ENCODE peak calls at places on chromosomes 7 and 10, in nine cellular contexts. One of them, this sample, is unnamed.

GRCh38 chr10:20105236-20105635 is 289.0 kb downstream of the PLXDC2 start:
- DNase-seq in cardiac muscle cell: no peak
- DNase-seq in IMR-90: peak; percentile 31
- DNase-seq in thoracic aorta: no peak
- DNase-seq in heart left ventricle: no peak
- DNase-seq in RWPE2: no peak
- DNase-seq in SK-N-SH: no peak
- DNase-seq in neural progenitor cell: no peak
- DNase-seq in WERI-Rb-1: no peak
- DNase-seq in this sample: no peak

GRCh38 chr10:109962247-109962646 is 38.9 kb upstream of the XPNPEP1 start:
- DNase-seq in RWPE2: no peak
- DNase-seq in heart left ventricle: no peak
- DNase-seq in WERI-Rb-1: no peak
- DNase-seq in cardiac muscle cell: no peak
- DNase-seq in SK-N-SH: no peak
- DNase-seq in IMR-90: peak; percentile 25
- DNase-seq in neural progenitor cell: no peak
- DNase-seq in thoracic aorta: no peak
- DNase-seq in this sample: no peak

GRCh38 chr10:24465899-24466615 is 257.1 kb downstream of the KIAA1217 start:
- DNase-seq in SK-N-SH: no peak
- DNase-seq in RWPE2: peak; percentile 79
- DNase-seq in IMR-90: peak; percentile 96
- DNase-seq in cardiac muscle cell: no peak
- DNase-seq in heart left ventricle: no peak
- DNase-seq in WERI-Rb-1: no peak
- DNase-seq in neural progenitor cell: no peak
- DNase-seq in thoracic aorta: no peak
- DNase-seq in this sample: peak; percentile 43

GRCh38 chr10:126375299-126375698 is 13.0 kb downstream of the ADAM12 start:
- DNase-seq in RWPE2: no peak
- DNase-seq in neural progenitor cell: no peak
- DNase-seq in heart left ventricle: no peak
- DNase-seq in thoracic aorta: no peak
- DNase-seq in WERI-Rb-1: no peak
- DNase-seq in SK-N-SH: no peak
- DNase-seq in cardiac muscle cell: no peak
- DNase-seq in IMR-90: no peak
- DNase-seq in this sample: no peak

GRCh38 chr7:151142686-151143040 is 24.8 kb downstream of the GBX1 start:
- DNase-seq in WERI-Rb-1: peak; percentile 10
- DNase-seq in neural progenitor cell: peak; percentile 44
- DNase-seq in RWPE2: peak; percentile 52
- DNase-seq in heart left ventricle: no peak
- DNase-seq in thoracic aorta: no peak
- DNase-seq in IMR-90: no peak
- DNase-seq in SK-N-SH: no peak
- DNase-seq in cardiac muscle cell: peak; percentile 67
- DNase-seq in this sample: no peak

GRCh38 chr10:67785098-67785497 is 52.9 kb downstream of the DNAJC12 start:
- DNase-seq in cardiac muscle cell: no peak
- DNase-seq in neural progenitor cell: no peak
- DNase-seq in WERI-Rb-1: no peak
- DNase-seq in RWPE2: no peak
- DNase-seq in IMR-90: no peak
- DNase-seq in thoracic aorta: no peak
- DNase-seq in SK-N-SH: no peak
- DNase-seq in heart left ventricle: no peak
- DNase-seq in this sample: no peak

GRCh38 chr10:49222170-49222569 is 34.0 kb upstream of the TMEM273 start:
- DNase-seq in RWPE2: no peak
- DNase-seq in WERI-Rb-1: no peak
- DNase-seq in IMR-90: no peak
- DNase-seq in SK-N-SH: no peak
- DNase-seq in heart left ventricle: no peak
- DNase-seq in cardiac muscle cell: no peak
- DNase-seq in neural progenitor cell: no peak
- DNase-seq in thoracic aorta: no peak
- DNase-seq in this sample: no peak

GRCh38 chr7:47361746-47362215 is 220.1 kb downstream of the TNS3 start:
- DNase-seq in IMR-90: peak; percentile 88
- DNase-seq in heart left ventricle: peak; percentile 73
- DNase-seq in cardiac muscle cell: no peak
- DNase-seq in neural progenitor cell: no peak
- DNase-seq in RWPE2: peak; percentile 83
- DNase-seq in thoracic aorta: no peak
- DNase-seq in WERI-Rb-1: no peak
- DNase-seq in SK-N-SH: no peak
- DNase-seq in this sample: peak; percentile 87

GRCh38 chr7:18829518-18830252 is 287.8 kb downstream of the TWIST1 start:
- DNase-seq in neural progenitor cell: no peak
- DNase-seq in heart left ventricle: no peak
- DNase-seq in WERI-Rb-1: no peak
- DNase-seq in cardiac muscle cell: no peak
- DNase-seq in thoracic aorta: no peak
- DNase-seq in IMR-90: peak; percentile 68
- DNase-seq in RWPE2: no peak
- DNase-seq in SK-N-SH: peak; percentile 26
- DNase-seq in this sample: no peak

GRCh38 chr7:159030490-159031134 is 114.1 kb downstream of the VIPR2 start:
- DNase-seq in SK-N-SH: peak; percentile 97
- DNase-seq in thoracic aorta: no peak
- DNase-seq in neural progenitor cell: peak; percentile 83
- DNase-seq in WERI-Rb-1: peak; percentile 85
- DNase-seq in IMR-90: no peak
- DNase-seq in RWPE2: no peak
- DNase-seq in cardiac muscle cell: peak; percentile 70
- DNase-seq in heart left ventricle: peak; percentile 65
- DNase-seq in this sample: no peak

GRCh38 chr7:40604601-40605438 is 470.0 kb downstream of the SUGCT start:
- DNase-seq in cardiac muscle cell: peak; percentile 87
- DNase-seq in thoracic aorta: no peak
- DNase-seq in neural progenitor cell: peak; percentile 84
- DNase-seq in WERI-Rb-1: peak; percentile 60
- DNase-seq in heart left ventricle: peak; percentile 55
- DNase-seq in SK-N-SH: peak; percentile 61
- DNase-seq in RWPE2: no peak
- DNase-seq in IMR-90: peak; percentile 52
- DNase-seq in this sample: peak; percentile 48

GRCh38 chr10:59283456-59284082 is 78.8 kb downstream of the FAM13C start:
- DNase-seq in cardiac muscle cell: peak; percentile 40
- DNase-seq in neural progenitor cell: peak; percentile 51
- DNase-seq in IMR-90: peak; percentile 7
- DNase-seq in thoracic aorta: no peak
- DNase-seq in WERI-Rb-1: no peak
- DNase-seq in SK-N-SH: peak; percentile 58
- DNase-seq in heart left ventricle: no peak
- DNase-seq in RWPE2: no peak
- DNase-seq in this sample: peak; percentile 23

GRCh38 chr7:80630611-80631010 is 7.8 kb upstream of the CD36 start:
- DNase-seq in neural progenitor cell: no peak
- DNase-seq in thoracic aorta: no peak
- DNase-seq in SK-N-SH: no peak
- DNase-seq in RWPE2: no peak
- DNase-seq in IMR-90: peak; percentile 34
- DNase-seq in heart left ventricle: no peak
- DNase-seq in WERI-Rb-1: no peak
- DNase-seq in cardiac muscle cell: no peak
- DNase-seq in this sample: no peak

GRCh38 chr7:97118306-97118917 is 914 bp downstream of the SDHAF3 start:
- DNase-seq in RWPE2: no peak
- DNase-seq in neural progenitor cell: no peak
- DNase-seq in SK-N-SH: no peak
- DNase-seq in IMR-90: no peak
- DNase-seq in cardiac muscle cell: no peak
- DNase-seq in WERI-Rb-1: no peak
- DNase-seq in thoracic aorta: no peak
- DNase-seq in heart left ventricle: no peak
- DNase-seq in this sample: no peak

DNA sequence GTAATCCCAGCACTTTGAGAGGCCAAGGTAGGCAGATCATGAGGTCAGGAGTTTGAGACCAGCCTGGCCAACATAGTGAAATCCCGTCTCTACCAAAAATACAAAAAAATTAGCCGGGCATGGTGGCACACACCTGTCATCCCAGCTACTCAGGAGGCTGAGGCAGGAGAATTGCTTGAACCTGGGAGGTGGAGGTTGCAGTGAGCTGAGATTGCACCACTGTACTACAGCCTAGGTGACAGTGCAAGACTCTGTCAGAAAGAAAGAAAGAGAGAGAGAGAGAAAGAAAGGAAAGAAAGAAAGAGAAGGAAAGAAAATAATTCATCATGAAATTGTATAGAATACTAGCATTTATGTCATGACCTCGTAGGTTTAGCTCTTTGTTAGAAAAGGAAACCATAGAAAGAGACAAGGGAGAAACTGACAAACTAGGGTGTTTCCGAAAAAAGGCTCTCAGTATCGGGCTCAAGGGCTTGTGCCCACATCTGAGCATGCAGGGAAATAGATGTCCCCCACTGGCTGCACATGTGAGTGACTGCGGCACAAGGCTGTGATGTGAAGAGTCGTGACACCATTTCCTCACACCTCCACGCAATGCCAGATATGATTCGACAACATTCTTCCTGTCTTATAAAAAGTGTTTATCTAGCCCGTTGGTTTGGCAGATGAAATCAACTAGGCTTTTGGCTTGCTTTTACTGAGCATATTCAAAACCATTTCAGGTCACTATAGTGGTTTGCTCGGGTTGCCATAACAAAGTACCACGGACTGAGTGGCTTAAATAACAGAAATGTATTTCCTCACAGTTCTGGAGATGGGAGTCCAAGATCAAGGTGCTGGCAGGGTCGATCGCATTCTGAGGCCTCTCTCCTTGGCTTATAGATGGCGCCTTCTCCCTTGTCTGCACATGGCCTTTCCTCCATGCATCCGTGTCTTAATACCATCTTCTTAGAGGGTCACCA is 2.0 kb downstream of the SRGN start:
- DNase-seq in cardiac muscle cell: no peak
- DNase-seq in thoracic aorta: no peak
- DNase-seq in IMR-90: peak; percentile 54
- DNase-seq in neural progenitor cell: no peak
- DNase-seq in WERI-Rb-1: no peak
- DNase-seq in SK-N-SH: no peak
- DNase-seq in RWPE2: no peak
- DNase-seq in heart left ventricle: no peak
- DNase-seq in this sample: no peak
- H3K4me3 ChIP-seq in cardiac muscle cell: no peak overlapping the region
- H3K4me3 ChIP-seq in thoracic aorta: peak overlapping the region; percentile 79
- H3K4me3 ChIP-seq in IMR-90: no peak overlapping the region
- H3K4me3 ChIP-seq in neural progenitor cell: no peak overlapping the region
- H3K4me3 ChIP-seq in WERI-Rb-1: no peak overlapping the region
- H3K4me3 ChIP-seq in SK-N-SH: no peak overlapping the region
- H3K4me3 ChIP-seq in RWPE2: no peak overlapping the region
- H3K4me3 ChIP-seq in heart left ventricle: peak overlapping the region; percentile 55
- H3K4me3 ChIP-seq in this sample: no peak overlapping the region

GRCh38 chr7:28033386-28033785 is 147.2 kb downstream of the JAZF1 start:
- DNase-seq in thoracic aorta: no peak
- DNase-seq in RWPE2: no peak
- DNase-seq in WERI-Rb-1: no peak
- DNase-seq in SK-N-SH: no peak
- DNase-seq in cardiac muscle cell: no peak
- DNase-seq in IMR-90: no peak
- DNase-seq in heart left ventricle: no peak
- DNase-seq in neural progenitor cell: no peak
- DNase-seq in this sample: no peak
- H3K27ac ChIP-seq in thoracic aorta: no peak overlapping the region
- H3K27ac ChIP-seq in RWPE2: no peak overlapping the region
- H3K27ac ChIP-seq in WERI-Rb-1: no peak overlapping the region
- H3K27ac ChIP-seq in SK-N-SH: no peak overlapping the region
- H3K27ac ChIP-seq in cardiac muscle cell: no peak overlapping the region
- H3K27ac ChIP-seq in IMR-90: no peak overlapping the region
- H3K27ac ChIP-seq in heart left ventricle: no peak overlapping the region
- H3K27ac ChIP-seq in neural progenitor cell: no peak overlapping the region
- H3K27ac ChIP-seq in this sample: no peak overlapping the region

DNA sequence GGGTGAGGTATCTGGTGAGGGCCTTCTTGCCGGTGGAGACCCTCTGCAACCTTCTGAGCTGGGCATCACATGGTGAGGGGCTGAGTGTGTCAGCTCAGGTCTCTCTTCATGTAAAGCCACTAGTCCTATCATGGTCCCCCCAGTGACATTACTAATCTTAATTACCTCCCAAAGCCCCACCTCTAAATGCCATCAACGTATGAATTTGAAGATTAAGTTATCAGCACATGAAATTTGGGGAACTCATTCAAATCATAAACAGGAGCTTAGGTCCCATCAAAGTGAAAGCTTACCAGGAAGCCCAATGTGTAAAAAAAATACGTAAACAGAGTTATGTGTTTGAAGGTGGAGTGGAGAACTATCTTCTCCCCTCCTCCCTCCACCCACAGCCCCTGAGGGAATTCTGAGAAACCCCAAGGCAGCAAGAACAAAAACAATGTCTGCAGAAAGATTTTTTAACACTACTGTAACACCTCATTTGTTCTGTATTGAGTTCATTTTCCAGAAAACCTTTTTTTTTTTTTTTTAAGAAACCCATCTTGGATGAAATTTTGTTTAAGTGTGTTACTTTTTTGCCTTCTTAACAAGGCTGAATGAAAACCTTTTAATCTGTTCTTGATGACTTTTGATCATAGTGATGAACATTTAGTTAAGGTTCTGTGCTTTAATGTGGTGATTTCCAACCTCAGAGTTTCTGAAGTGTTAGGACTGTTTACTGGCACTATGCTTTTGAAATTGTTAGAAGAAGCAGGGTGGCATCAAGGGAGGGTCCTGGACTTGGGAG is 19.1 kb upstream of the PCGF5 start:
- DNase-seq in cardiac muscle cell: no peak
- DNase-seq in heart left ventricle: no peak
- DNase-seq in RWPE2: no peak
- DNase-seq in neural progenitor cell: no peak
- DNase-seq in WERI-Rb-1: no peak
- DNase-seq in thoracic aorta: no peak
- DNase-seq in SK-N-SH: no peak
- DNase-seq in IMR-90: no peak
- DNase-seq in this sample: no peak
- H3K4me3 ChIP-seq in cardiac muscle cell: no peak overlapping the region
- H3K4me3 ChIP-seq in heart left ventricle: no peak overlapping the region
- H3K4me3 ChIP-seq in RWPE2: no peak overlapping the region
- H3K4me3 ChIP-seq in neural progenitor cell: no peak overlapping the region
- H3K4me3 ChIP-seq in WERI-Rb-1: no peak overlapping the region
- H3K4me3 ChIP-seq in thoracic aorta: no peak overlapping the region
- H3K4me3 ChIP-seq in SK-N-SH: no peak overlapping the region
- H3K4me3 ChIP-seq in IMR-90: no peak overlapping the region
- H3K4me3 ChIP-seq in this sample: no peak overlapping the region

DNA sequence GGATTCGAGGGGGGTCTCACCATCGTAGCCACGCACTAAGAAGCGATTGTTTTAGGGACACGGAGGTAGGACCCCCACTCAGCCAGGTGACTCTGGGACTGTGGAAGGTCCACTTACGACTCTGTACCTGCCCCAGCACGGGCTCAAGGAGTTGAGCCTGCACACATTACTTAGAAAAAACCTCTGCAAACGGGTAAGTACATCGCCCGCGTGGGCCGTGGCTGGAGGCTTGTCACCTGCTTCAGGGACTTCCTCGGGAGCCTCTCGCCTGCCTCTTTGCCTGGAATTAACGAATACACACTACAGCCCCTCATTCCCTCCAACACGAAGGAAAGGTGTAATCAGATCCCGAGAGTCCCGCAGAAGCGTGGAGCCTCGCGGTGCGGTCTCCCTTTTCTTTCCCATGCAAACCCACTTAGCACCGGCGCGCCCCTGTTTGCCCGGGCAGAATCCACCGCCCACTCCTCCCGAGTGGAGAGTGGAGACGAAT is 818 bp downstream of the PODXL start:
- DNase-seq in neural progenitor cell: peak; percentile 28
- DNase-seq in WERI-Rb-1: peak; percentile 22
- DNase-seq in cardiac muscle cell: no peak
- DNase-seq in heart left ventricle: no peak
- DNase-seq in RWPE2: no peak
- DNase-seq in IMR-90: no peak
- DNase-seq in thoracic aorta: no peak
- DNase-seq in SK-N-SH: no peak
- DNase-seq in this sample: no peak
- H3K27ac ChIP-seq in neural progenitor cell: no peak overlapping the region
- H3K27ac ChIP-seq in WERI-Rb-1: peak overlapping the region; percentile 87
- H3K27ac ChIP-seq in cardiac muscle cell: no peak overlapping the region
- H3K27ac ChIP-seq in heart left ventricle: peak overlapping the region; percentile 93
- H3K27ac ChIP-seq in RWPE2: no peak overlapping the region
- H3K27ac ChIP-seq in IMR-90: no peak overlapping the region
- H3K27ac ChIP-seq in thoracic aorta: no peak overlapping the region
- H3K27ac ChIP-seq in SK-N-SH: no peak overlapping the region
- H3K27ac ChIP-seq in this sample: no peak overlapping the region

This sample was measured in SJCRH30.